ENCODE peak calls at places on chromosomes 12 and 14, in six cellular contexts. One of them, this sample, is unnamed.

GRCh38 chr14:41362134-41362533 is 244.5 kb upstream of the LRFN5 start:
- DNase-seq in lung: no peak
- DNase-seq in cardiac muscle cell: no peak
- DNase-seq in left ventricle myocardium inferior: no peak
- DNase-seq in neural progenitor cell: no peak
- DNase-seq in H9: no peak
- DNase-seq in this sample: no peak

GRCh38 chr14:20516921-20517320 is 11.6 kb downstream of the RNASE10 start:
- DNase-seq in cardiac muscle cell: no peak
- DNase-seq in lung: no peak
- DNase-seq in left ventricle myocardium inferior: no peak
- DNase-seq in neural progenitor cell: no peak
- DNase-seq in H9: no peak
- DNase-seq in this sample: no peak

GRCh38 chr14:88342980-88343379 is 19.9 kb upstream of the KCNK10 start:
- DNase-seq in cardiac muscle cell: no peak
- DNase-seq in neural progenitor cell: no peak
- DNase-seq in H9: no peak
- DNase-seq in lung: no peak
- DNase-seq in left ventricle myocardium inferior: no peak
- DNase-seq in this sample: no peak

GRCh38 chr14:28119849-28120248 is 646.7 kb upstream of the FOXG1 start:
- DNase-seq in H9: no peak
- DNase-seq in neural progenitor cell: no peak
- DNase-seq in lung: no peak
- DNase-seq in left ventricle myocardium inferior: no peak
- DNase-seq in cardiac muscle cell: no peak
- DNase-seq in this sample: no peak

GRCh38 chr12:54026640-54027441 is 1.4 kb upstream of the HOXC6 start:
- DNase-seq in left ventricle myocardium inferior: no peak
- DNase-seq in cardiac muscle cell: no peak
- DNase-seq in neural progenitor cell: no peak
- DNase-seq in lung: no peak
- DNase-seq in H9: no peak
- DNase-seq in this sample: no peak

GRCh38 chr12:29317556-29318363 is 63.2 kb downstream of the ERGIC2 start:
- DNase-seq in left ventricle myocardium inferior: peak; percentile 38
- DNase-seq in H9: peak; percentile 68
- DNase-seq in lung: no peak
- DNase-seq in neural progenitor cell: peak; percentile 74
- DNase-seq in cardiac muscle cell: peak; percentile 62
- DNase-seq in this sample: no peak

GRCh38 chr12:50052544-50052943 is 4.9 kb upstream of the ASIC1 start:
- DNase-seq in H9: no peak
- DNase-seq in left ventricle myocardium inferior: no peak
- DNase-seq in neural progenitor cell: no peak
- DNase-seq in cardiac muscle cell: no peak
- DNase-seq in lung: no peak
- DNase-seq in this sample: no peak

GRCh38 chr12:65278576-65279386 is at the start of gene MSRB3:
- DNase-seq in neural progenitor cell: peak; percentile 92
- DNase-seq in left ventricle myocardium inferior: peak; percentile 82
- DNase-seq in cardiac muscle cell: peak; percentile 93
- DNase-seq in H9: peak; percentile 82
- DNase-seq in lung: peak; percentile 50
- DNase-seq in this sample: peak; percentile 75

GRCh38 chr12:52259850-52260249 is 14.6 kb upstream of the KRT86 start:
- DNase-seq in lung: no peak
- DNase-seq in left ventricle myocardium inferior: no peak
- DNase-seq in neural progenitor cell: no peak
- DNase-seq in cardiac muscle cell: no peak
- DNase-seq in H9: no peak
- DNase-seq in this sample: no peak

GRCh38 chr14:76138758-76139723 is 12.7 kb upstream of the GPATCH2L start:
- DNase-seq in lung: no peak
- DNase-seq in left ventricle myocardium inferior: no peak
- DNase-seq in H9: peak; percentile 73
- DNase-seq in neural progenitor cell: peak; percentile 94
- DNase-seq in cardiac muscle cell: peak; percentile 60
- DNase-seq in this sample: no peak

GRCh38 chr12:473863-474577 is 14.3 kb downstream of the B4GALNT3 start:
- DNase-seq in lung: no peak
- DNase-seq in left ventricle myocardium inferior: no peak
- DNase-seq in cardiac muscle cell: no peak
- DNase-seq in H9: peak; percentile 32
- DNase-seq in neural progenitor cell: peak; percentile 25
- DNase-seq in this sample: no peak

GRCh38 chr14:84468153-84468552 is 1061.8 kb upstream of the FLRT2 start:
- DNase-seq in left ventricle myocardium inferior: no peak
- DNase-seq in cardiac muscle cell: no peak
- DNase-seq in lung: no peak
- DNase-seq in H9: no peak
- DNase-seq in neural progenitor cell: no peak
- DNase-seq in this sample: no peak

GRCh38 chr14:76090611-76091010 is 61.1 kb upstream of the GPATCH2L start:
- DNase-seq in neural progenitor cell: no peak
- DNase-seq in left ventricle myocardium inferior: no peak
- DNase-seq in H9: no peak
- DNase-seq in lung: no peak
- DNase-seq in cardiac muscle cell: no peak
- DNase-seq in this sample: no peak

GRCh38 chr14:37411079-37411735 is 183.8 kb downstream of the FOXA1 start:
- DNase-seq in cardiac muscle cell: no peak
- DNase-seq in H9: no peak
- DNase-seq in lung: no peak
- DNase-seq in left ventricle myocardium inferior: no peak
- DNase-seq in neural progenitor cell: no peak
- DNase-seq in this sample: no peak

GRCh38 chr14:96098309-96098998 is 59.3 kb downstream of the C14orf132 start:
- DNase-seq in cardiac muscle cell: peak; percentile 79
- DNase-seq in neural progenitor cell: peak; percentile 85
- DNase-seq in lung: peak; percentile 51
- DNase-seq in H9: peak; percentile 88
- DNase-seq in left ventricle myocardium inferior: no peak
- DNase-seq in this sample: peak; percentile 39

GRCh38 chr14:92534863-92535654 is 21.5 kb downstream of the RIN3 start:
- DNase-seq in cardiac muscle cell: no peak
- DNase-seq in left ventricle myocardium inferior: no peak
- DNase-seq in lung: no peak
- DNase-seq in H9: no peak
- DNase-seq in neural progenitor cell: no peak
- DNase-seq in this sample: no peak

GRCh38 chr12:77001181-77001758 is 64.1 kb downstream of the E2F7 start:
- DNase-seq in neural progenitor cell: no peak
- DNase-seq in left ventricle myocardium inferior: no peak
- DNase-seq in H9: no peak
- DNase-seq in cardiac muscle cell: no peak
- DNase-seq in lung: no peak
- DNase-seq in this sample: no peak

GRCh38 chr12:69068431-69068830 is 135.5 kb upstream of the CPM start:
- DNase-seq in left ventricle myocardium inferior: no peak
- DNase-seq in cardiac muscle cell: no peak
- DNase-seq in neural progenitor cell: no peak
- DNase-seq in H9: no peak
- DNase-seq in lung: peak; percentile 65
- DNase-seq in this sample: no peak

GRCh38 chr12:2359725-2360629 is 307.2 kb downstream of the CACNA1C start:
- DNase-seq in H9: no peak
- DNase-seq in lung: no peak
- DNase-seq in left ventricle myocardium inferior: no peak
- DNase-seq in neural progenitor cell: no peak
- DNase-seq in cardiac muscle cell: no peak
- DNase-seq in this sample: no peak

GRCh38 chr12:13211859-13212664 is 15.5 kb downstream of the EMP1 start:
- DNase-seq in H9: peak; percentile 71
- DNase-seq in lung: peak; percentile 62
- DNase-seq in neural progenitor cell: peak; percentile 83
- DNase-seq in left ventricle myocardium inferior: no peak
- DNase-seq in cardiac muscle cell: peak; percentile 74
- DNase-seq in this sample: peak; percentile 68

GRCh38 chr12:107624493-107624892 is 61.1 kb upstream of the PWP1 start:
- DNase-seq in lung: no peak
- DNase-seq in neural progenitor cell: no peak
- DNase-seq in H9: no peak
- DNase-seq in left ventricle myocardium inferior: no peak
- DNase-seq in cardiac muscle cell: no peak
- DNase-seq in this sample: no peak

GRCh38 chr12:95169368-95169767 is 47.9 kb downstream of the FGD6 start:
- DNase-seq in neural progenitor cell: peak; percentile 4
- DNase-seq in H9: no peak
- DNase-seq in lung: no peak
- DNase-seq in cardiac muscle cell: no peak
- DNase-seq in left ventricle myocardium inferior: no peak
- DNase-seq in this sample: no peak

GRCh38 chr12:124201248-124201647 is 93.6 kb upstream of the RFLNA start:
- DNase-seq in cardiac muscle cell: no peak
- DNase-seq in neural progenitor cell: no peak
- DNase-seq in lung: no peak
- DNase-seq in H9: no peak
- DNase-seq in left ventricle myocardium inferior: no peak
- DNase-seq in this sample: no peak

GRCh38 chr12:25781223-25781622 is 177.3 kb upstream of the RASSF8 start:
- DNase-seq in left ventricle myocardium inferior: no peak
- DNase-seq in H9: no peak
- DNase-seq in lung: no peak
- DNase-seq in cardiac muscle cell: no peak
- DNase-seq in neural progenitor cell: no peak
- DNase-seq in this sample: no peak

GRCh38 chr14:99754141-99755067 is 38.8 kb upstream of the EML1 start:
- DNase-seq in H9: no peak
- DNase-seq in left ventricle myocardium inferior: peak; percentile 9
- DNase-seq in cardiac muscle cell: no peak
- DNase-seq in neural progenitor cell: peak; percentile 64
- DNase-seq in lung: no peak
- DNase-seq in this sample: no peak

GRCh38 chr12:131309700-131310099 is 356.0 kb downstream of the ADGRD1 start:
- DNase-seq in cardiac muscle cell: no peak
- DNase-seq in left ventricle myocardium inferior: no peak
- DNase-seq in neural progenitor cell: no peak
- DNase-seq in lung: no peak
- DNase-seq in H9: no peak
- DNase-seq in this sample: no peak

GRCh38 chr12:57389033-57389432 is 41.8 kb downstream of the R3HDM2 start:
- DNase-seq in left ventricle myocardium inferior: no peak
- DNase-seq in neural progenitor cell: no peak
- DNase-seq in H9: no peak
- DNase-seq in lung: no peak
- DNase-seq in cardiac muscle cell: no peak
- DNase-seq in this sample: no peak

DNA sequence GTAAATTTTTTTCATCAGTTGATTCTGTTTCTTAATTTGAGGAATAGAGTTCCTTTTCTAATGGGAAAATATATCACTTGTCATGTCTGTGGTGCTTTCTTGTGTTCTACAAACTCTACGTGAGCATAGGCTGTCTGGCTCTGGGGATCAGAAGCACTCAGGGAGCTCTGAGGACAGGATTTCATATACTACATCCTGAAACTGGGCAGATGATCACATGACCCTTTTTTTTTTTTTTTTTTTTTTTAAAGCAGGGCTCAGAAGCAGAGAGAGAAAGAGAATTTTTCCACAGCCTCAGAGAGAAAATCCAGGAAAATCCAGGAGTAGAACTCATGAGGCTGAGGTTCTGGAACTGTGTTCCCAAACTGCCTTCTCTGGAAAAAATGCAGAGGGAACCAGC is 183.3 kb upstream of the HIF1A start:
- DNase-seq in H9: no peak
- DNase-seq in lung: no peak
- DNase-seq in neural progenitor cell: no peak
- DNase-seq in left ventricle myocardium inferior: no peak
- DNase-seq in cardiac muscle cell: no peak
- DNase-seq in this sample: no peak
- H3K4me1 ChIP-seq in H9: peaks cover 3% of the 10 kb centered on the region
- H3K4me1 ChIP-seq in lung: peaks cover 18% of the 10 kb centered on the region
- H3K4me1 ChIP-seq in neural progenitor cell: no peaks in the 10 kb centered on the region
- H3K4me1 ChIP-seq in left ventricle myocardium inferior: peaks cover 50% of the 10 kb centered on the region
- H3K4me1 ChIP-seq in cardiac muscle cell: peaks cover 20% of the 10 kb centered on the region
- H3K4me1 ChIP-seq in this sample: peaks cover 96% of the 10 kb centered on the region

DNA sequence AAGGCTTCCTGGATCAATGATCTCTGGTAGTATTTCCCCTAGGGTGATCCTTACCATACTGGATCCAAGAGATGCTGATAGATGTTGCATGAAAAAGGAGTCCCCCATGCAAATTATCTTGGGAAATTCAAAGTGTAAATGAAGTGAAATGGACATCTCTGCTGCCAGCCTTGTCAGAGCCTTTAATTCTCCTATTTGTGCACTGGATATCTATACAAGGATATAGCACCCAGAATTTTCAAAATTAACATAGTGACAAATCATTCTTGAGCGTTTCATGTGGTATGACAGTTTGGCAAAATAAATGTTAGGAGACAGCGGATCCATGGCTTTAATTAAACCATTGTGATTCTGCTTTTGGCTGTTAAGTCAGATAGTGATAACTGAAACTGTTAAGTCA is 260.9 kb downstream of the KSR2 start:
- DNase-seq in left ventricle myocardium inferior: no peak
- DNase-seq in neural progenitor cell: no peak
- DNase-seq in H9: no peak
- DNase-seq in cardiac muscle cell: no peak
- DNase-seq in lung: no peak
- DNase-seq in this sample: no peak
- H3K4me1 ChIP-seq in left ventricle myocardium inferior: no peaks in the 10 kb centered on the region
- H3K4me1 ChIP-seq in neural progenitor cell: no peaks in the 10 kb centered on the region
- H3K4me1 ChIP-seq in H9: peaks cover 4% of the 10 kb centered on the region
- H3K4me1 ChIP-seq in cardiac muscle cell: no peaks in the 10 kb centered on the region
- H3K4me1 ChIP-seq in lung: no peaks in the 10 kb centered on the region
- H3K4me1 ChIP-seq in this sample: no peaks in the 10 kb centered on the region

GRCh38 chr12:121001841-121002483 is 14.3 kb downstream of the C12orf43 start:
- DNase-seq in cardiac muscle cell: no peak
- DNase-seq in H9: no peak
- DNase-seq in left ventricle myocardium inferior: no peak
- DNase-seq in neural progenitor cell: no peak
- DNase-seq in lung: no peak
- DNase-seq in this sample: no peak
- H3K4me1 ChIP-seq in cardiac muscle cell: no peaks in the 10 kb centered on the region
- H3K4me1 ChIP-seq in H9: no peaks in the 10 kb centered on the region
- H3K4me1 ChIP-seq in left ventricle myocardium inferior: no peaks in the 10 kb centered on the region
- H3K4me1 ChIP-seq in neural progenitor cell: no peaks in the 10 kb centered on the region
- H3K4me1 ChIP-seq in lung: peaks cover 3% of the 10 kb centered on the region
- H3K4me1 ChIP-seq in this sample: peaks cover 5% of the 10 kb centered on the region

GRCh38 chr12:47775100-47775911 is 2.3 kb downstream of the SLC48A1 start:
- DNase-seq in left ventricle myocardium inferior: no peak
- DNase-seq in cardiac muscle cell: no peak
- DNase-seq in neural progenitor cell: no peak
- DNase-seq in lung: no peak
- DNase-seq in H9: no peak
- DNase-seq in this sample: peak; percentile 44
- H3K4me1 ChIP-seq in left ventricle myocardium inferior: peaks cover 79% of the 10 kb centered on the region
- H3K4me1 ChIP-seq in cardiac muscle cell: no peaks in the 10 kb centered on the region
- H3K4me1 ChIP-seq in neural progenitor cell: peaks cover 22% of the 10 kb centered on the region
- H3K4me1 ChIP-seq in lung: peaks cover 40% of the 10 kb centered on the region
- H3K4me1 ChIP-seq in H9: peaks cover 3% of the 10 kb centered on the region
- H3K4me1 ChIP-seq in this sample: peaks cover 66% of the 10 kb centered on the region